ENCODE peak calls at places on chromosomes 6 and 20, in eight cellular contexts. One of them, this sample, is unnamed. For H3K9me2, the result is how much of the 10 kb centered on the place peaks cover.

GRCh38 chr6:33314943-33315752 is 1.3 kb upstream of the TAPBP start:
- DNase-seq in PC-3: peak
- DNase-seq in OCI-LY7: no peak
- DNase-seq in MM.1S: no peak
- DNase-seq in GM23338: peak
- DNase-seq in hepatocyte: peak
- DNase-seq in HCT116: no peak
- DNase-seq in SK-N-SH: peak
- DNase-seq in this sample: peak

GRCh38 chr6:28080631-28081485 is 490 bp downstream of the ZNF165 start:
- DNase-seq in HCT116: peak
- DNase-seq in GM23338: peak
- DNase-seq in hepatocyte: peak
- DNase-seq in MM.1S: peak
- DNase-seq in OCI-LY7: peak
- DNase-seq in SK-N-SH: peak
- DNase-seq in PC-3: peak
- DNase-seq in this sample: peak

GRCh38 chr6:126170875-126171489 is 168.9 kb upstream of the CENPW start:
- DNase-seq in SK-N-SH: peak
- DNase-seq in OCI-LY7: peak
- DNase-seq in MM.1S: peak
- DNase-seq in hepatocyte: peak
- DNase-seq in HCT116: no peak
- DNase-seq in PC-3: peak
- DNase-seq in GM23338: peak
- DNase-seq in this sample: no peak

GRCh38 chr20:61502433-61502832 is 250.4 kb downstream of the CDH4 start:
- DNase-seq in SK-N-SH: no peak
- DNase-seq in OCI-LY7: no peak
- DNase-seq in hepatocyte: no peak
- DNase-seq in GM23338: no peak
- DNase-seq in PC-3: no peak
- DNase-seq in MM.1S: no peak
- DNase-seq in HCT116: no peak
- DNase-seq in this sample: no peak

GRCh38 chr6:122289721-122290501 is 109.5 kb upstream of the HSF2 start:
- DNase-seq in HCT116: peak
- DNase-seq in OCI-LY7: no peak
- DNase-seq in MM.1S: no peak
- DNase-seq in GM23338: peak
- DNase-seq in SK-N-SH: peak
- DNase-seq in hepatocyte: peak
- DNase-seq in PC-3: peak
- DNase-seq in this sample: no peak

GRCh38 chr20:63125581-63125892 is 90.4 kb downstream of the YTHDF1 start:
- DNase-seq in GM23338: no peak
- DNase-seq in HCT116: no peak
- DNase-seq in PC-3: no peak
- DNase-seq in hepatocyte: no peak
- DNase-seq in MM.1S: no peak
- DNase-seq in SK-N-SH: no peak
- DNase-seq in OCI-LY7: no peak
- DNase-seq in this sample: no peak

GRCh38 chr6:42978487-42978792 is 541 bp downstream of the PEX6 start:
- DNase-seq in HCT116: no peak
- DNase-seq in MM.1S: no peak
- DNase-seq in PC-3: peak
- DNase-seq in SK-N-SH: no peak
- DNase-seq in OCI-LY7: peak
- DNase-seq in GM23338: peak
- DNase-seq in hepatocyte: peak
- DNase-seq in this sample: peak

GRCh38 chr6:99613705-99614429 is 7.2 kb downstream of the PRDM13 start:
- DNase-seq in PC-3: no peak
- DNase-seq in HCT116: no peak
- DNase-seq in MM.1S: peak
- DNase-seq in GM23338: peak
- DNase-seq in OCI-LY7: peak
- DNase-seq in hepatocyte: peak
- DNase-seq in SK-N-SH: peak
- DNase-seq in this sample: no peak

GRCh38 chr6:75204959-75205775 is 686 bp downstream of the COL12A1 start:
- DNase-seq in MM.1S: peak
- DNase-seq in SK-N-SH: peak
- DNase-seq in GM23338: peak
- DNase-seq in hepatocyte: peak
- DNase-seq in OCI-LY7: no peak
- DNase-seq in PC-3: peak
- DNase-seq in HCT116: no peak
- DNase-seq in this sample: peak

GRCh38 chr6:137234505-137234863 is 15.3 kb upstream of the IFNGR1 start:
- DNase-seq in PC-3: peak
- DNase-seq in GM23338: no peak
- DNase-seq in MM.1S: peak
- DNase-seq in SK-N-SH: no peak
- DNase-seq in HCT116: no peak
- DNase-seq in OCI-LY7: peak
- DNase-seq in hepatocyte: peak
- DNase-seq in this sample: peak

GRCh38 chr6:137231895-137232294 is 12.7 kb upstream of the IFNGR1 start:
- DNase-seq in HCT116: no peak
- DNase-seq in PC-3: no peak
- DNase-seq in hepatocyte: no peak
- DNase-seq in MM.1S: no peak
- DNase-seq in SK-N-SH: no peak
- DNase-seq in OCI-LY7: no peak
- DNase-seq in GM23338: no peak
- DNase-seq in this sample: no peak

GRCh38 chr6:137231156-137231555 is 12.0 kb upstream of the IFNGR1 start:
- DNase-seq in hepatocyte: no peak
- DNase-seq in MM.1S: no peak
- DNase-seq in GM23338: no peak
- DNase-seq in HCT116: no peak
- DNase-seq in OCI-LY7: no peak
- DNase-seq in PC-3: no peak
- DNase-seq in SK-N-SH: no peak
- DNase-seq in this sample: no peak

GRCh38 chr6:137235686-137236085 is 16.5 kb upstream of the IFNGR1 start:
- DNase-seq in MM.1S: no peak
- DNase-seq in PC-3: no peak
- DNase-seq in HCT116: no peak
- DNase-seq in GM23338: no peak
- DNase-seq in SK-N-SH: no peak
- DNase-seq in hepatocyte: no peak
- DNase-seq in OCI-LY7: no peak
- DNase-seq in this sample: peak

GRCh38 chr6:137233561-137234504 is 14.6 kb upstream of the IFNGR1 start:
- DNase-seq in hepatocyte: peak
- DNase-seq in MM.1S: no peak
- DNase-seq in GM23338: no peak
- DNase-seq in PC-3: peak
- DNase-seq in SK-N-SH: no peak
- DNase-seq in HCT116: no peak
- DNase-seq in OCI-LY7: no peak
- DNase-seq in this sample: peak
- H3K9me2 ChIP-seq in hepatocyte: under half
- H3K9me2 ChIP-seq in MM.1S: under half
- H3K9me2 ChIP-seq in GM23338: under half
- H3K9me2 ChIP-seq in PC-3: under half
- H3K9me2 ChIP-seq in SK-N-SH: under half
- H3K9me2 ChIP-seq in HCT116: under half
- H3K9me2 ChIP-seq in OCI-LY7: under half
- H3K9me2 ChIP-seq in this sample: under half

GRCh38 chr6:50818673-50819072 is at the start of gene TFAP2B:
- DNase-seq in hepatocyte: no peak
- DNase-seq in MM.1S: no peak
- DNase-seq in OCI-LY7: no peak
- DNase-seq in SK-N-SH: peak
- DNase-seq in HCT116: no peak
- DNase-seq in GM23338: no peak
- DNase-seq in PC-3: no peak
- DNase-seq in this sample: no peak

GRCh38 chr6:50816115-50816675 is 2.5 kb upstream of the TFAP2B start:
- DNase-seq in SK-N-SH: peak
- DNase-seq in hepatocyte: peak
- DNase-seq in GM23338: peak
- DNase-seq in OCI-LY7: peak
- DNase-seq in HCT116: peak
- DNase-seq in MM.1S: peak
- DNase-seq in PC-3: peak
- DNase-seq in this sample: peak

GRCh38 chr6:50817638-50817950 is 1.1 kb upstream of the TFAP2B start:
- DNase-seq in OCI-LY7: no peak
- DNase-seq in SK-N-SH: no peak
- DNase-seq in hepatocyte: no peak
- DNase-seq in MM.1S: no peak
- DNase-seq in HCT116: no peak
- DNase-seq in GM23338: no peak
- DNase-seq in PC-3: no peak
- DNase-seq in this sample: no peak

GRCh38 chr6:50816947-50817637 is 1.6 kb upstream of the TFAP2B start:
- DNase-seq in MM.1S: no peak
- DNase-seq in GM23338: no peak
- DNase-seq in HCT116: no peak
- DNase-seq in hepatocyte: no peak
- DNase-seq in OCI-LY7: no peak
- DNase-seq in SK-N-SH: peak
- DNase-seq in PC-3: no peak
- DNase-seq in this sample: no peak

GRCh38 chr6:50815436-50816114 is 3.1 kb upstream of the TFAP2B start:
- DNase-seq in PC-3: peak
- DNase-seq in MM.1S: peak
- DNase-seq in GM23338: no peak
- DNase-seq in SK-N-SH: no peak
- DNase-seq in OCI-LY7: peak
- DNase-seq in hepatocyte: peak
- DNase-seq in HCT116: no peak
- DNase-seq in this sample: no peak
- H3K4me3 ChIP-seq in PC-3: peak
- H3K4me3 ChIP-seq in MM.1S: peak
- H3K4me3 ChIP-seq in GM23338: peak
- H3K4me3 ChIP-seq in SK-N-SH: peak
- H3K4me3 ChIP-seq in OCI-LY7: peak
- H3K4me3 ChIP-seq in hepatocyte: peak
- H3K4me3 ChIP-seq in HCT116: no peak
- H3K4me3 ChIP-seq in this sample: peak

GRCh38 chr6:111418971-111419693 is 63.9 kb downstream of the REV3L start:
- DNase-seq in hepatocyte: no peak
- DNase-seq in MM.1S: no peak
- DNase-seq in OCI-LY7: no peak
- DNase-seq in HCT116: no peak
- DNase-seq in SK-N-SH: no peak
- DNase-seq in PC-3: peak
- DNase-seq in GM23338: no peak
- DNase-seq in this sample: no peak
- H3K9me2 ChIP-seq in hepatocyte: under half
- H3K9me2 ChIP-seq in MM.1S: under half
- H3K9me2 ChIP-seq in OCI-LY7: under half
- H3K9me2 ChIP-seq in HCT116: under half
- H3K9me2 ChIP-seq in SK-N-SH: under half
- H3K9me2 ChIP-seq in PC-3: under half
- H3K9me2 ChIP-seq in GM23338: under half
- H3K9me2 ChIP-seq in this sample: under half

GRCh38 chr6:44489912-44490604 is 102.6 kb downstream of the CDC5L start:
- DNase-seq in MM.1S: no peak
- DNase-seq in GM23338: no peak
- DNase-seq in HCT116: peak
- DNase-seq in hepatocyte: peak
- DNase-seq in PC-3: peak
- DNase-seq in OCI-LY7: no peak
- DNase-seq in SK-N-SH: no peak
- DNase-seq in this sample: peak
- H3K4me3 ChIP-seq in MM.1S: no peak
- H3K4me3 ChIP-seq in GM23338: no peak
- H3K4me3 ChIP-seq in HCT116: no peak
- H3K4me3 ChIP-seq in hepatocyte: no peak
- H3K4me3 ChIP-seq in PC-3: peak
- H3K4me3 ChIP-seq in OCI-LY7: no peak
- H3K4me3 ChIP-seq in SK-N-SH: no peak
- H3K4me3 ChIP-seq in this sample: peak

GRCh38 chr6:154558513-154558912 is 48.0 kb upstream of the CNKSR3 start:
- DNase-seq in MM.1S: no peak
- DNase-seq in OCI-LY7: no peak
- DNase-seq in GM23338: no peak
- DNase-seq in HCT116: no peak
- DNase-seq in PC-3: no peak
- DNase-seq in SK-N-SH: no peak
- DNase-seq in hepatocyte: no peak
- DNase-seq in this sample: no peak

GRCh38 chr6:154555075-154555677 is 44.7 kb upstream of the CNKSR3 start:
- DNase-seq in HCT116: no peak
- DNase-seq in MM.1S: no peak
- DNase-seq in GM23338: no peak
- DNase-seq in PC-3: peak
- DNase-seq in SK-N-SH: peak
- DNase-seq in OCI-LY7: no peak
- DNase-seq in hepatocyte: peak
- DNase-seq in this sample: peak

GRCh38 chr6:154561750-154562149 is 51.3 kb upstream of the CNKSR3 start:
- DNase-seq in GM23338: no peak
- DNase-seq in MM.1S: no peak
- DNase-seq in hepatocyte: no peak
- DNase-seq in SK-N-SH: no peak
- DNase-seq in PC-3: no peak
- DNase-seq in HCT116: no peak
- DNase-seq in OCI-LY7: no peak
- DNase-seq in this sample: no peak

GRCh38 chr6:154558984-154559383 is 48.5 kb upstream of the CNKSR3 start:
- DNase-seq in hepatocyte: no peak
- DNase-seq in MM.1S: no peak
- DNase-seq in SK-N-SH: no peak
- DNase-seq in HCT116: no peak
- DNase-seq in GM23338: no peak
- DNase-seq in OCI-LY7: no peak
- DNase-seq in PC-3: no peak
- DNase-seq in this sample: no peak
- H3K9me2 ChIP-seq in hepatocyte: under half
- H3K9me2 ChIP-seq in MM.1S: under half
- H3K9me2 ChIP-seq in SK-N-SH: under half
- H3K9me2 ChIP-seq in HCT116: under half
- H3K9me2 ChIP-seq in GM23338: under half
- H3K9me2 ChIP-seq in OCI-LY7: under half
- H3K9me2 ChIP-seq in PC-3: under half
- H3K9me2 ChIP-seq in this sample: under half